ENCODE peak calls at places on chromosome 9, in nine cellular contexts. One of them, this sample, is unnamed.

GRCh38 chr9:4297151-4297794 is 2.6 kb downstream of the GLIS3 start:
- DNase-seq in GM12864: no peak
- DNase-seq in breast epithelium: peak
- DNase-seq in stomach: peak
- DNase-seq in fibroblast of lung: peak
- DNase-seq in cardiac muscle cell: peak
- DNase-seq in heart right ventricle: peak
- DNase-seq in fibroblast of pulmonary artery: peak
- DNase-seq in pancreas: peak
- DNase-seq in this sample: no peak

GRCh38 chr9:1100945-1101344 is 50.8 kb downstream of the DMRT2 start:
- DNase-seq in fibroblast of pulmonary artery: peak
- DNase-seq in fibroblast of lung: peak
- DNase-seq in cardiac muscle cell: peak
- DNase-seq in GM12864: no peak
- DNase-seq in breast epithelium: no peak
- DNase-seq in heart right ventricle: peak
- DNase-seq in pancreas: peak
- DNase-seq in stomach: peak
- DNase-seq in this sample: no peak

GRCh38 chr9:133463864-133464615 is 4.3 kb downstream of the CACFD1 start:
- DNase-seq in stomach: no peak
- DNase-seq in breast epithelium: no peak
- DNase-seq in pancreas: no peak
- DNase-seq in fibroblast of pulmonary artery: peak
- DNase-seq in cardiac muscle cell: no peak
- DNase-seq in GM12864: no peak
- DNase-seq in fibroblast of lung: no peak
- DNase-seq in heart right ventricle: no peak
- DNase-seq in this sample: peak

GRCh38 chr9:14311940-14312572 is 1.9 kb downstream of the NFIB start:
- DNase-seq in fibroblast of lung: peak
- DNase-seq in heart right ventricle: no peak
- DNase-seq in pancreas: no peak
- DNase-seq in GM12864: no peak
- DNase-seq in cardiac muscle cell: no peak
- DNase-seq in breast epithelium: no peak
- DNase-seq in stomach: no peak
- DNase-seq in fibroblast of pulmonary artery: no peak
- DNase-seq in this sample: no peak

GRCh38 chr9:81317223-81317622 is 372.1 kb downstream of the TLE1 start:
- DNase-seq in fibroblast of pulmonary artery: no peak
- DNase-seq in stomach: no peak
- DNase-seq in pancreas: no peak
- DNase-seq in GM12864: no peak
- DNase-seq in fibroblast of lung: no peak
- DNase-seq in cardiac muscle cell: no peak
- DNase-seq in breast epithelium: no peak
- DNase-seq in heart right ventricle: no peak
- DNase-seq in this sample: no peak

GRCh38 chr9:92094655-92095054 is 20.6 kb downstream of the SPTLC1 start:
- DNase-seq in breast epithelium: no peak
- DNase-seq in stomach: no peak
- DNase-seq in pancreas: no peak
- DNase-seq in heart right ventricle: no peak
- DNase-seq in fibroblast of pulmonary artery: no peak
- DNase-seq in fibroblast of lung: no peak
- DNase-seq in cardiac muscle cell: peak
- DNase-seq in GM12864: no peak
- DNase-seq in this sample: no peak

GRCh38 chr9:134376386-134377142 is 50.3 kb downstream of the RXRA start:
- DNase-seq in fibroblast of lung: no peak
- DNase-seq in GM12864: no peak
- DNase-seq in cardiac muscle cell: no peak
- DNase-seq in fibroblast of pulmonary artery: no peak
- DNase-seq in stomach: no peak
- DNase-seq in heart right ventricle: no peak
- DNase-seq in pancreas: peak
- DNase-seq in breast epithelium: no peak
- DNase-seq in this sample: peak

GRCh38 chr9:129865668-129866320 is 30.5 kb downstream of the USP20 start:
- DNase-seq in cardiac muscle cell: no peak
- DNase-seq in GM12864: no peak
- DNase-seq in heart right ventricle: no peak
- DNase-seq in fibroblast of pulmonary artery: no peak
- DNase-seq in pancreas: no peak
- DNase-seq in fibroblast of lung: no peak
- DNase-seq in stomach: no peak
- DNase-seq in breast epithelium: no peak
- DNase-seq in this sample: no peak

GRCh38 chr9:1951446-1951845 is 63.7 kb upstream of the SMARCA2 start:
- DNase-seq in fibroblast of pulmonary artery: no peak
- DNase-seq in fibroblast of lung: no peak
- DNase-seq in GM12864: no peak
- DNase-seq in heart right ventricle: no peak
- DNase-seq in cardiac muscle cell: no peak
- DNase-seq in breast epithelium: no peak
- DNase-seq in stomach: no peak
- DNase-seq in pancreas: no peak
- DNase-seq in this sample: no peak

GRCh38 chr9:108278341-108278740 is 577.4 kb downstream of the ACTL7B start:
- DNase-seq in pancreas: no peak
- DNase-seq in fibroblast of pulmonary artery: no peak
- DNase-seq in heart right ventricle: no peak
- DNase-seq in cardiac muscle cell: no peak
- DNase-seq in fibroblast of lung: peak
- DNase-seq in breast epithelium: no peak
- DNase-seq in GM12864: no peak
- DNase-seq in stomach: no peak
- DNase-seq in this sample: no peak

DNA sequence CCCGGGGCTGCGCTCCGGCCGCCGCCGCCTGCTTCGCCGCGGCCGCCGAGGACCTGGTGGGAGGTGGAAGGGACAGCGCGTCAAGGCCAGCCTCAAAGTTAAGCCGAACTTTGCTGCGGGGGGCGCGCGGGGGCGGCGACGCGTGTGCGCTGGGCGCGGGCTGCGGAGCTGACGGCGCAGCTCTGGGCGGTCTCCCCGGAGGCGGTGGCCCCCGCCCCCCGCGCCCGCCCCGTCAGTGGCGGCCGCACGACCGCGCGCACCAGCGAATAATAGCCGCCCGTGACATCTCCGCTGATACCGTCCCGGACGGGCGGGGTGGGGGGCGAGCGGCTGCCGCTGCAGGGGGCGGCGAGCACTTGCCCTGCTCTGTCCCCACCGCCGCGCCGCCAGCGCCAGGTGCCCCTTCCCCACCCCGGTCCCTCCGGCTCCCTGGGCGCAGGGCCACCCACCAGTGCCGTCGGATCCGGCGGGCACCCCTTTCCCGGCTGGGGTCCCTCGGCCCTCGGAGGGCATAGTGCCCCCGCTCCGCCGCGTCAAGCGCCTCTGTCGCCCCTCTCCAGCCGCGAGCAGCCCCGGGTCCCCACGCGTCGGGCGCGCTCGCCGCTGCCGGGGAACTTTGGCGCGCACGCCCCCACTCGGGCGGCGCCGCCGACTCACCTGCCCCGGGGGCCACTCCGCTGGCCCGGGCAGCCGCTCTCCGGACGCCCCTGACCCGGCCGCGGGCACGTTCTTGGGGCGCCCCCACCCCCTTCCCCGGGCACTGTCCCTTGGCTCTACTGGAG is 772 bp upstream of the FAM78A start:
- DNase-seq in fibroblast of pulmonary artery: no peak
- DNase-seq in breast epithelium: no peak
- DNase-seq in pancreas: no peak
- DNase-seq in fibroblast of lung: no peak
- DNase-seq in stomach: no peak
- DNase-seq in GM12864: no peak
- DNase-seq in cardiac muscle cell: peak
- DNase-seq in heart right ventricle: no peak
- DNase-seq in this sample: peak
- H3K4me3 ChIP-seq in fibroblast of pulmonary artery: peak
- H3K4me3 ChIP-seq in breast epithelium: peak
- H3K4me3 ChIP-seq in pancreas: peak
- H3K4me3 ChIP-seq in fibroblast of lung: no peak
- H3K4me3 ChIP-seq in stomach: peak
- H3K4me3 ChIP-seq in GM12864: peak
- H3K4me3 ChIP-seq in cardiac muscle cell: peak
- H3K4me3 ChIP-seq in heart right ventricle: peak
- H3K4me3 ChIP-seq in this sample: peak

DNA sequence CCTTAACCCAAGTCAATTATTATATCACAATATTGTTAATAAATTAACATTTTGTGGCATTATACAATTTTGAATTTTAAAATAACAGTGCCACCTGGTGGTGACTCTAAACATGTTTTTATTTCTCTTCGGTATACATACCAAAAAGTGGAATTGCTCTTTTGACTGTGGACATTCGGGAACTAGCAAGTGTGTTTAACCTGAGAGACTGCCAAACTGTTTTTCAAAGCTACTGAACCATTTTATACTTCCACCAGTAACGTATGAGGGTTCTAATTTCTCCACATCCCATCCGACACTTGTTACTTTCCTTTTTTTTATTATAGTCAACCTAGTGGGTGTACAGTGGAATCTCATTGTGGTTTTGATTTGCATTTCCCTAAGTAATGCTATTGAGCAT is 18.3 kb upstream of the HSDL2 start:
- DNase-seq in cardiac muscle cell: peak
- DNase-seq in heart right ventricle: no peak
- DNase-seq in stomach: no peak
- DNase-seq in pancreas: no peak
- DNase-seq in breast epithelium: no peak
- DNase-seq in fibroblast of pulmonary artery: peak
- DNase-seq in fibroblast of lung: peak
- DNase-seq in GM12864: no peak
- DNase-seq in this sample: no peak
- H3K4me3 ChIP-seq in cardiac muscle cell: no peak
- H3K4me3 ChIP-seq in heart right ventricle: no peak
- H3K4me3 ChIP-seq in stomach: no peak
- H3K4me3 ChIP-seq in pancreas: no peak
- H3K4me3 ChIP-seq in breast epithelium: no peak
- H3K4me3 ChIP-seq in fibroblast of pulmonary artery: no peak
- H3K4me3 ChIP-seq in fibroblast of lung: no peak
- H3K4me3 ChIP-seq in GM12864: no peak
- H3K4me3 ChIP-seq in this sample: no peak

GRCh38 chr9:114397848-114398605 is 10.2 kb upstream of the AKNA start:
- DNase-seq in cardiac muscle cell: peak
- DNase-seq in fibroblast of lung: peak
- DNase-seq in heart right ventricle: peak
- DNase-seq in pancreas: peak
- DNase-seq in fibroblast of pulmonary artery: peak
- DNase-seq in breast epithelium: peak
- DNase-seq in GM12864: peak
- DNase-seq in stomach: peak
- DNase-seq in this sample: peak

GRCh38 chr9:114395196-114395595 is 7.4 kb upstream of the AKNA start:
- DNase-seq in heart right ventricle: no peak
- DNase-seq in pancreas: no peak
- DNase-seq in stomach: no peak
- DNase-seq in fibroblast of lung: no peak
- DNase-seq in breast epithelium: no peak
- DNase-seq in cardiac muscle cell: no peak
- DNase-seq in fibroblast of pulmonary artery: no peak
- DNase-seq in GM12864: no peak
- DNase-seq in this sample: no peak

GRCh38 chr9:114395768-114396167 is 8.0 kb upstream of the AKNA start:
- DNase-seq in GM12864: no peak
- DNase-seq in breast epithelium: no peak
- DNase-seq in cardiac muscle cell: no peak
- DNase-seq in pancreas: no peak
- DNase-seq in fibroblast of pulmonary artery: no peak
- DNase-seq in heart right ventricle: no peak
- DNase-seq in fibroblast of lung: no peak
- DNase-seq in stomach: no peak
- DNase-seq in this sample: no peak

GRCh38 chr9:114397219-114397847 is 9.6 kb upstream of the AKNA start:
- DNase-seq in breast epithelium: no peak
- DNase-seq in pancreas: no peak
- DNase-seq in cardiac muscle cell: no peak
- DNase-seq in fibroblast of pulmonary artery: no peak
- DNase-seq in stomach: no peak
- DNase-seq in GM12864: no peak
- DNase-seq in fibroblast of lung: peak
- DNase-seq in heart right ventricle: no peak
- DNase-seq in this sample: no peak

DNA sequence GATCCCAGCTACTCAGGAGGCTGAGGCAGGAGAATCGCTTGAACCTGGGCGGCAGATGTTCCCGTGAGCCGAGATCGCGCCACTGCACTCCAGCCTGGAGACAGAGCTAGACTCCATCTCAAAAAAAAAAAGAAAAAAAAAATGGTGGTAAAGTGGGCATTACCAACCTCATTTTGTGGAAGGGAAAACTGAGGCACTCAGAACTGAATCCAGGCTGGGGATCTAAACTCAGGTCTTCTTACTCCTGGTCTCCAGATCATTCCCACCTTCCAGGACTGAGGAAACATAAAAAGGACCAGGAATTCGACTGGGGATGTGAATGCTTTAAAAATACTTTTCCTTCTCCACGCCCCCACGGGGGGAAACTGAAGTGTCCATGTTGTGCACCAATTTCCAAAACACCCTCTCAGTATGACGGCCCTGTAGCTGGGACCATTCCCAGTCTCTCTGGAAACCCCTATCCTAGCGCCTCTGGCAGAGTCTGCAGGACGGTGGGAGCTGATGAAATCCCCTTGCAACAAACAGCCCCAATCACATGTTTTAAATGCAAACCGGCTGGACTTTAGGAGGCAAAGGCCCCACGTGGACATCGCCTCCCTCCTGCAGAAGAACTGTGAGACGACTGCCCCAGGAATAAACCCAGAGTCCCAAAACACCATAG is 8.9 kb upstream of the AKNA start:
- DNase-seq in pancreas: no peak
- DNase-seq in fibroblast of pulmonary artery: peak
- DNase-seq in GM12864: no peak
- DNase-seq in heart right ventricle: peak
- DNase-seq in fibroblast of lung: peak
- DNase-seq in cardiac muscle cell: no peak
- DNase-seq in stomach: no peak
- DNase-seq in breast epithelium: no peak
- DNase-seq in this sample: peak
- H3K4me3 ChIP-seq in pancreas: no peak
- H3K4me3 ChIP-seq in fibroblast of pulmonary artery: peak
- H3K4me3 ChIP-seq in GM12864: peak
- H3K4me3 ChIP-seq in heart right ventricle: no peak
- H3K4me3 ChIP-seq in fibroblast of lung: peak
- H3K4me3 ChIP-seq in cardiac muscle cell: no peak
- H3K4me3 ChIP-seq in stomach: no peak
- H3K4me3 ChIP-seq in breast epithelium: peak
- H3K4me3 ChIP-seq in this sample: peak

DNA sequence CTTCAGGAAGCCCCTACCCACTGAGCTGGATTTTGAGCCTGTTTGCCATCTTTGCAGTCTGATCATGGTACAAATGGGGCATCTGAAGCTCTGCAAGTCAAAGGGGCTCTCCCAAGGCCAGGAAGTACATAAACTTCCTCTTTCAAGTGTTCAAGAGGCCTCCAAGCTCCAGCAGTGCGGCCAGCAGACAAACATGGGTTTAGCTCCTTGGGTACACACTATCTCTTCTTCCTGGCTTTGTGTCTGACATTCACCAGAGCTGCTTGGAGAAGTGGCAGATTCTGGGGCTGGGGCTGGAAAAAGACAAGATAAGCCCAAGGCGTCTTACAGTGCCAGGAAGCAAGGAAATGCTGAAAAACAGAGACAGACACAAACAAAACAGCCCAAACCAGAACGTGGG is 34.1 kb downstream of the LAMC3 start:
- DNase-seq in breast epithelium: no peak
- DNase-seq in heart right ventricle: no peak
- DNase-seq in fibroblast of lung: no peak
- DNase-seq in cardiac muscle cell: no peak
- DNase-seq in GM12864: no peak
- DNase-seq in fibroblast of pulmonary artery: peak
- DNase-seq in pancreas: no peak
- DNase-seq in stomach: no peak
- DNase-seq in this sample: no peak
- H3K4me3 ChIP-seq in breast epithelium: no peak
- H3K4me3 ChIP-seq in heart right ventricle: no peak
- H3K4me3 ChIP-seq in fibroblast of lung: no peak
- H3K4me3 ChIP-seq in cardiac muscle cell: no peak
- H3K4me3 ChIP-seq in GM12864: no peak
- H3K4me3 ChIP-seq in fibroblast of pulmonary artery: no peak
- H3K4me3 ChIP-seq in pancreas: no peak
- H3K4me3 ChIP-seq in stomach: no peak
- H3K4me3 ChIP-seq in this sample: no peak

This sample was measured in upper lobe of left lung.